ENCODE peak calls at places on chromosomes 5 and 9, in nine cellular contexts. One of them, this sample, is unnamed.

GRCh38 chr9:72292874-72293607 is 72.0 kb downstream of the ZFAND5 start:
- DNase-seq in endothelial cell: no peak
- DNase-seq in amniotic stem cell: no peak
- DNase-seq in A172: no peak
- DNase-seq in lower lobe of right lung: no peak
- DNase-seq in AG10803: peak; percentile 73
- DNase-seq in naive thymus-derived CD8-positive, alpha-beta T cell: no peak
- DNase-seq in stimulated activated naive CD4-positive, alpha-beta T cell: no peak
- DNase-seq in endothelial cell of umbilical vein: peak; percentile 40
- DNase-seq in this sample: no peak

GRCh38 chr9:127541865-127542264 is 70.2 kb upstream of the STXBP1 start:
- DNase-seq in amniotic stem cell: no peak
- DNase-seq in endothelial cell: no peak
- DNase-seq in AG10803: peak; percentile 78
- DNase-seq in stimulated activated naive CD4-positive, alpha-beta T cell: no peak
- DNase-seq in lower lobe of right lung: no peak
- DNase-seq in endothelial cell of umbilical vein: no peak
- DNase-seq in naive thymus-derived CD8-positive, alpha-beta T cell: no peak
- DNase-seq in A172: peak; percentile 73
- DNase-seq in this sample: no peak

GRCh38 chr5:138282918-138283742 is 8.7 kb upstream of the GFRA3 start:
- DNase-seq in endothelial cell of umbilical vein: peak; percentile 63
- DNase-seq in stimulated activated naive CD4-positive, alpha-beta T cell: no peak
- DNase-seq in naive thymus-derived CD8-positive, alpha-beta T cell: no peak
- DNase-seq in A172: peak; percentile 54
- DNase-seq in AG10803: peak; percentile 58
- DNase-seq in endothelial cell: peak; percentile 63
- DNase-seq in lower lobe of right lung: peak; percentile 47
- DNase-seq in amniotic stem cell: peak; percentile 19
- DNase-seq in this sample: no peak

GRCh38 chr5:59390074-59390659 is 503.4 kb downstream of the PDE4D start:
- DNase-seq in AG10803: peak; percentile 21
- DNase-seq in amniotic stem cell: peak; percentile 19
- DNase-seq in lower lobe of right lung: no peak
- DNase-seq in stimulated activated naive CD4-positive, alpha-beta T cell: no peak
- DNase-seq in endothelial cell: peak; percentile 15
- DNase-seq in A172: no peak
- DNase-seq in endothelial cell of umbilical vein: peak; percentile 40
- DNase-seq in naive thymus-derived CD8-positive, alpha-beta T cell: peak; percentile 15
- DNase-seq in this sample: no peak

GRCh38 chr9:116149844-116150243 is 3.7 kb upstream of the PAPPA start:
- DNase-seq in naive thymus-derived CD8-positive, alpha-beta T cell: no peak
- DNase-seq in amniotic stem cell: no peak
- DNase-seq in stimulated activated naive CD4-positive, alpha-beta T cell: no peak
- DNase-seq in AG10803: no peak
- DNase-seq in A172: peak; percentile 38
- DNase-seq in lower lobe of right lung: no peak
- DNase-seq in endothelial cell of umbilical vein: no peak
- DNase-seq in endothelial cell: peak; percentile 60
- DNase-seq in this sample: no peak

GRCh38 chr9:72856985-72857631 is 95.7 kb downstream of the ALDH1A1 start:
- DNase-seq in amniotic stem cell: peak; percentile 79
- DNase-seq in A172: peak; percentile 60
- DNase-seq in lower lobe of right lung: no peak
- DNase-seq in AG10803: peak; percentile 70
- DNase-seq in naive thymus-derived CD8-positive, alpha-beta T cell: peak; percentile 4
- DNase-seq in endothelial cell of umbilical vein: peak; percentile 74
- DNase-seq in stimulated activated naive CD4-positive, alpha-beta T cell: no peak
- DNase-seq in endothelial cell: peak; percentile 19
- DNase-seq in this sample: no peak

GRCh38 chr9:36396985-36397384 is 3.1 kb downstream of the RNF38 start:
- DNase-seq in A172: no peak
- DNase-seq in lower lobe of right lung: no peak
- DNase-seq in endothelial cell: no peak
- DNase-seq in stimulated activated naive CD4-positive, alpha-beta T cell: no peak
- DNase-seq in amniotic stem cell: no peak
- DNase-seq in AG10803: peak; percentile 23
- DNase-seq in naive thymus-derived CD8-positive, alpha-beta T cell: no peak
- DNase-seq in endothelial cell of umbilical vein: no peak
- DNase-seq in this sample: no peak

GRCh38 chr9:119689879-119690278 is 320.6 kb upstream of the BRINP1 start:
- DNase-seq in endothelial cell of umbilical vein: no peak
- DNase-seq in stimulated activated naive CD4-positive, alpha-beta T cell: no peak
- DNase-seq in A172: no peak
- DNase-seq in AG10803: no peak
- DNase-seq in naive thymus-derived CD8-positive, alpha-beta T cell: no peak
- DNase-seq in endothelial cell: peak; percentile 53
- DNase-seq in amniotic stem cell: no peak
- DNase-seq in lower lobe of right lung: no peak
- DNase-seq in this sample: no peak